ENCODE peak calls at places on chromosomes 1 and 21, in six cellular contexts. S is pancreas; Z is colonic mucosa; P is CD8-positive, alpha-beta memory T cell; M is adrenal gland; I is body of pancreas. R is an unnamed sample.

GRCh38 chr1:20574686-20575543 is 14.0 kb upstream of the CDA start:
- DNase-seq in S (peak), Z (peak), P (peak), M (peak), I (peak), R (peak)

GRCh38 chr21:23152130-23152529 is 2153.9 kb downstream of the NCAM2 start:
- DNase-seq in S (no peak), Z (no peak), P (no peak), M (no peak), I (no peak), R (no peak)

GRCh38 chr1:47416319-47417128 is 439 bp downstream of the FOXE3 start:
- DNase-seq in S (no peak), Z (no peak), P (no peak), M (no peak), I (no peak), R (no peak)

GRCh38 chr1:113557176-113557575 is 166.9 kb downstream of the MAGI3 start:
- DNase-seq in S (no peak), Z (no peak), P (no peak), M (no peak), I (no peak), R (no peak)

GRCh38 chr1:217135569-217135915 is 412.3 kb upstream of the ESRRG start:
- DNase-seq in S (peak), Z (no peak), P (no peak), M (no peak), I (peak), R (no peak)

GRCh38 chr1:30064547-30064946 is 658.8 kb downstream of the MATN1 start:
- DNase-seq in S (no peak), Z (no peak), P (no peak), M (no peak), I (no peak), R (no peak)

GRCh38 chr1:167515893-167516321 is 2.4 kb downstream of the CD247 start:
- DNase-seq in S (no peak), Z (no peak), P (no peak), M (no peak), I (no peak), R (no peak)

GRCh38 chr1:193069748-193070394 is 10.5 kb downstream of the RO60 start:
- DNase-seq in S (no peak), Z (no peak), P (no peak), M (no peak), I (no peak), R (peak)

GRCh38 chr1:158781104-158781503 is at the start of gene OR6N2:
- DNase-seq in S (no peak), Z (no peak), P (no peak), M (no peak), I (no peak), R (no peak)

GRCh38 chr1:225710804-225711203 is 57.9 kb upstream of the ENAH start:
- DNase-seq in S (no peak), Z (no peak), P (no peak), M (no peak), I (no peak), R (no peak)

GRCh38 chr1:85992756-85993155 is 163.8 kb downstream of the COL24A1 start:
- DNase-seq in S (no peak), Z (no peak), P (no peak), M (no peak), I (no peak), R (no peak)

GRCh38 chr21:38955495-38955894 is 149.8 kb downstream of the ETS2 start:
- DNase-seq in S (no peak), Z (peak), P (no peak), M (no peak), I (no peak), R (no peak)

GRCh38 chr1:92480200-92480812 is 6.4 kb downstream of the GFI1 start:
- DNase-seq in S (peak), Z (peak), P (no peak), M (no peak), I (no peak), R (no peak)

GRCh38 chr1:25565188-25565591 is 21.8 kb downstream of the LDLRAP1 start:
- DNase-seq in S (no peak), Z (no peak), P (no peak), M (no peak), I (no peak), R (no peak)

GRCh38 chr1:109425902-109426277 is 358 bp downstream of the PSMA5 start:
- DNase-seq in S (no peak), Z (peak), P (peak), M (peak), I (no peak), R (no peak)

GRCh38 chr1:169271094-169271493 is 96.5 kb downstream of the NME7 start:
- DNase-seq in S (no peak), Z (no peak), P (no peak), M (no peak), I (no peak), R (no peak)

DNA sequence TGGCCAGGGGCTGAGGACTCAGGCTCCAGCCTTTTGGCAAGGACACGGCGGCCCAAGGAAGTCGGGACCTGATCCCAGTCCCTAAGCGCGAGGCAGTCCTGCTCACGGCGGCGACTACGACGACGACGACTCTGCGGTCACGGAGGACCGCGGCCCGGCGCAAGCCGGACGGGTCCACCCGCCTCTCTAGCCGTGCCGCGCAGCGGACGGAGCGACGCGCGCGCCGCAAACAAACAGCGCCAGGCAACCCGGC is 381 bp downstream of the WNT9A start:
- DNase-seq in S (no peak), Z (peak), P (no peak), M (peak), I (no peak), R (no peak)
- H3K4me3 ChIP-seq in S (peak), Z (peak), P (peak), M (no peak), I (no peak), R (peak)

GRCh38 chr1:207938016-207938415 is 27.1 kb upstream of the CD34 start:
- DNase-seq in S (no peak), Z (no peak), P (no peak), M (no peak), I (no peak), R (peak)
- H3K27ac ChIP-seq in S (no peak), Z (no peak), P (no peak), M (no peak), I (no peak), R (no peak)

GRCh38 chr21:45300786-45301520 is 13.3 kb upstream of the POFUT2 start:
- DNase-seq in S (no peak), Z (no peak), P (no peak), M (peak), I (peak), R (no peak)

GRCh38 chr21:45299864-45300785 is 12.4 kb upstream of the POFUT2 start:
- DNase-seq in S (no peak), Z (no peak), P (no peak), M (peak), I (peak), R (peak)

GRCh38 chr21:45297869-45298268 is 10.2 kb upstream of the POFUT2 start:
- DNase-seq in S (no peak), Z (no peak), P (no peak), M (no peak), I (no peak), R (no peak)

GRCh38 chr21:45297329-45297728 is 9.6 kb upstream of the POFUT2 start:
- DNase-seq in S (no peak), Z (no peak), P (no peak), M (peak), I (no peak), R (no peak)

DNA sequence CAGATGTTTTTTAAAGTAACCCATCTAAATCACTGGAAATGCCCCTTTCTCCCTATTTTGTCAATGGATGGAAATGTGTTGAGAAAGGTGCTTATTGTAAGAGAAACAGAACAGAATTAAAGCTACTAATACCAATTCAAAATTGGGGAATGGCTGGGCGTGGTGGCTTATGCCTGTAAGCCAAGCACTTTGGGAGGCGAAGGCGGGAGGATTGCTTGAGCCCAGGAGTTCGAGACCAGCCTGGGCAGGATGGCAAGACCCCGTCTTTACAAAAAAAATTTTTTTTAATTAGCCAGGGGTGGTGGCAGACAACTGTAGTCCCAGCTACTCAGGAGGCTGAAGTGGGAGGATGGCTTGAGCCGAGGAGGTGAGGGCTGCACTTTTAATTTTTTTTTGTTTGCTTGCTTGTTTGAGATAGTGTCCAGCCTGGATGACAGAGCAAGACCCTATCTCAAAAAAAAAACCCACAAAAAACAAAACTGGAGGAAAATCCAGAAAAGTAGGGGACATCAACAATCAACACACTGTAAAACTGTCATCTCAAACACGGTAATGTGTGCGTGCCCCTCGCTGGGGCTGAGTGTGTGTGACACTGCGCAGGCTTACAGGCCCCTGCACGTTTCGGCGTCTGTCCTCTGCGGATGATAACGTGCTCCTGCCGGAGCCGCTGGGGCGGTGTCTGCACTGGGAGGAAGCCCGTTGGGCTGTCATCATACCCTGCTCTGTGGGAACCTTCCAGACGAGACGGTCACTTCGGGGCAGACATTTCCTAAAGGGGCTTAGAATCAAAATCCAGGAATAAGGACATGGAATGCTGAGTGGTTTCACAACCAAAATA is 11.6 kb upstream of the POFUT2 start:
- DNase-seq in S (no peak), Z (no peak), P (no peak), M (peak), I (peak), R (no peak)
- H3K4me3 ChIP-seq in S (no peak), Z (no peak), P (no peak), M (no peak), I (no peak), R (no peak)

DNA sequence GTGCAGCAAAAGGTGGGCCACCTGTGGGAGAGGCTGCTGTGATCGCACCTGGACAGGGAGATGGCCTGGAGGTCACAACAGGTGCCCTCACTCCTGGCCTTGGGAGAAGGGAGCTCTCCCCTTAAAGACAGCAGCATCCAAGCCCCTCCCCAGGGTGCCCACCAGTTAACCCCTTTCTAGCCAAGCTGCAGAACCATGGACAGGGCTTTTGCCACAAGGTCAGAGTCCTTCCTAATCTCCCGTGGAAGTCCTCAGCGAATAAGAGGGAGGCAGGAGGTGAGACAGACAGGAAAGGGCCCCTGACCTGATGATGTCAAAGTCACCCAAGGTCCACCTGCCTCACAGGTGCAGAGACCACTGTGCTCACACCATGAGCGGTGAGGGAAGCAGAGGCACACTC is 1.7 kb downstream of the CNTN2 start:
- DNase-seq in S (peak), Z (no peak), P (no peak), M (no peak), I (no peak), R (no peak)
- H3K27ac ChIP-seq in S (no peak), Z (no peak), P (no peak), M (no peak), I (no peak), R (no peak)